ENCODE peak calls at places on chromosomes 7 and 10, in ten cellular contexts. S is transverse colon, P is heart left ventricle, X is H9, T is lower leg skin, R is Peyer's patch, D is A549, F is right lobe of liver, H is fibroblast of pulmonary artery, E is IMR-90. Y is an unnamed sample.

GRCh38 chr10:31819393-31819820 is 109.2 kb downstream of the ARHGAP12 start:
- DNase-seq in X (no peak), S (no peak), F (no peak), P (peak), D (no peak), R (no peak), T (peak), E (no peak), H (peak), Y (peak)

GRCh38 chr7:25966469-25966868 is 185.5 kb upstream of the NFE2L3 start:
- DNase-seq in F (no peak), E (no peak), R (no peak), D (no peak), T (no peak), X (no peak), H (no peak), P (no peak), S (no peak), Y (no peak)

GRCh38 chr10:51000976-51001375 is 73.3 kb upstream of the PRKG1 start:
- DNase-seq in D (no peak), T (no peak), H (peak), F (no peak), R (no peak), S (no peak), X (no peak), P (peak), E (peak), Y (no peak)

GRCh38 chr10:4867109-4867519 is 41.1 kb downstream of the AKR1E2 start:
- DNase-seq in T (no peak), S (no peak), R (no peak), F (no peak), E (no peak), D (no peak), H (no peak), P (no peak), X (no peak), Y (no peak)

GRCh38 chr7:16589895-16590294 is 55.7 kb downstream of the ANKMY2 start:
- DNase-seq in T (no peak), S (no peak), X (no peak), P (no peak), D (no peak), H (no peak), R (no peak), E (no peak), F (no peak), Y (no peak)

GRCh38 chr7:142646274-142646895 is 102.9 kb upstream of the PRSS1 start:
- DNase-seq in D (no peak), E (no peak), H (no peak), T (no peak), F (no peak), P (no peak), S (no peak), R (no peak), X (no peak), Y (no peak)

GRCh38 chr7:100801833-100802568 is 25.3 kb downstream of the EPHB4 start:
- DNase-seq in D (peak), X (peak), H (peak), S (peak), F (no peak), E (peak), P (peak), R (peak), T (peak), Y (peak)

GRCh38 chr7:1123721-1124120 is 35.8 kb downstream of the GPER1 start:
- DNase-seq in H (peak), F (peak), D (peak), P (peak), E (peak), R (peak), T (peak), S (peak), X (peak), Y (peak)

GRCh38 chr10:76082956-76083355 is 651.5 kb downstream of the LRMDA start:
- DNase-seq in E (peak), P (no peak), D (peak), F (no peak), X (peak), T (no peak), H (peak), S (peak), R (peak), Y (no peak)

GRCh38 chr7:44498230-44498954 is 7.9 kb upstream of the NUDCD3 start:
- DNase-seq in T (no peak), X (no peak), E (no peak), S (no peak), D (no peak), R (no peak), F (no peak), P (no peak), H (no peak), Y (no peak)

GRCh38 chr7:40077849-40078248 is 56.6 kb downstream of the MPLKIP start:
- DNase-seq in T (no peak), X (no peak), D (no peak), E (peak), H (peak), S (no peak), P (no peak), F (no peak), R (no peak), Y (no peak)

GRCh38 chr7:26958834-26959233 is 94.4 kb upstream of the SKAP2 start:
- DNase-seq in T (no peak), R (peak), D (peak), F (no peak), S (no peak), H (peak), E (peak), X (no peak), P (no peak), Y (no peak)

GRCh38 chr7:17109017-17109416 is 189.4 kb upstream of the AHR start:
- DNase-seq in P (no peak), H (peak), D (no peak), T (no peak), R (no peak), X (no peak), E (peak), S (no peak), F (no peak), Y (no peak)

GRCh38 chr7:1457059-1457948 is 2.0 kb downstream of the MICALL2 start:
- DNase-seq in S (no peak), F (no peak), E (no peak), P (no peak), T (no peak), R (no peak), D (no peak), H (no peak), X (no peak), Y (no peak)

GRCh38 chr10:46542567-46543323 is 13.7 kb downstream of the GPRIN2 start:
- DNase-seq in P (peak), R (peak), F (peak), E (no peak), S (peak), H (no peak), T (peak), X (no peak), D (no peak), Y (peak)

GRCh38 chr7:131524699-131525098 is 31.7 kb downstream of the PODXL start:
- DNase-seq in T (no peak), R (no peak), X (no peak), E (no peak), D (no peak), S (no peak), H (no peak), P (no peak), F (no peak), Y (no peak)

GRCh38 chr7:51027256-51028127 is 244.8 kb upstream of the GRB10 start:
- DNase-seq in P (no peak), X (no peak), H (no peak), D (no peak), R (no peak), T (peak), E (no peak), S (no peak), F (peak), Y (no peak)

GRCh38 chr10:120810298-120810697 is 40.9 kb upstream of the WDR11 start:
- DNase-seq in R (no peak), S (peak), E (no peak), X (no peak), D (no peak), T (no peak), H (no peak), P (no peak), F (no peak), Y (no peak)

GRCh38 chr7:107622937-107623336 is 37.7 kb upstream of the SLC26A4 start:
- DNase-seq in F (no peak), X (no peak), P (no peak), R (no peak), T (no peak), S (peak), D (no peak), H (no peak), E (no peak), Y (no peak)

GRCh38 chr7:135798104-135798503 is 49.5 kb upstream of the FAM180A start:
- DNase-seq in R (no peak), F (no peak), P (no peak), S (no peak), D (no peak), E (no peak), T (no peak), H (no peak), X (no peak), Y (no peak)

GRCh38 chr7:42096681-42097637 is 140.1 kb downstream of the GLI3 start:
- DNase-seq in F (no peak), X (no peak), E (peak), D (no peak), S (no peak), T (no peak), P (peak), H (peak), R (no peak), Y (peak)

GRCh38 chr10:107865691-107866090 is 701.2 kb upstream of the SORCS1 start:
- DNase-seq in P (no peak), S (no peak), H (no peak), D (no peak), X (no peak), F (no peak), R (no peak), T (no peak), E (no peak), Y (no peak)
- TF ChIP-seq CTCF in P (no peak), S (no peak), H (no peak), D (no peak), X (peak), F (no peak), R (no peak), T (no peak), E (no peak), Y (no peak)

GRCh38 chr10:79127151-79127961 is 58.6 kb downstream of the ZMIZ1 start:
- DNase-seq in P (peak), X (peak), E (peak), R (peak), D (peak), T (peak), S (peak), F (peak), H (peak), Y (no peak)
- TF ChIP-seq CTCF in P (no peak), X (no peak), E (no peak), R (no peak), D (peak), T (no peak), S (no peak), F (peak), H (no peak), Y (no peak)

GRCh38 chr7:6183006-6183405 is 89.4 kb downstream of the CYTH3 start:
- DNase-seq in F (no peak), X (no peak), R (no peak), D (no peak), H (no peak), P (no peak), E (no peak), S (no peak), T (peak), Y (no peak)

GRCh38 chr7:6181136-6181535 is 91.3 kb downstream of the CYTH3 start:
- DNase-seq in E (no peak), F (no peak), H (no peak), X (no peak), P (no peak), S (no peak), D (no peak), T (no peak), R (no peak), Y (no peak)

GRCh38 chr7:6188395-6188794 is 84.0 kb downstream of the CYTH3 start:
- DNase-seq in R (no peak), D (no peak), H (no peak), F (no peak), S (no peak), X (no peak), P (no peak), T (peak), E (no peak), Y (no peak)

DNA sequence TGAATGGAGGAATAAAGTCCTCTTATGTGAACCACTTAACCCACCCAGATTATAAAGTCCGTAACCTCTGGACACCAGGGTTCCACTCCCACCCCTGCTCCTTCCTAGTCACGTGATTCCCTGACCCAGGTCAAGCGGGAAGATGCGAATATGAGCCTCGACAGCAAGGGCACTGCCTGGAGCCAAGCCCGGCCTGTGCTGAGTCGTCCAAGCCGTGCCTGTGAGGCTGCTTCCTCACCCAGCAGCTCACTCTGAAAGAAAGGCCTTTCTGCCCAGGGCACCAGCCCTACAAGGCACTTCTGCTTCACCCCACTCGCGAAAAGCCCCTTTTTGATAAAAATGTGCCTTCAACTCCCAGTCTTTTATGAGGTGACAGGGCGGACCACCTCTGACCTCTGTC is 85.8 kb downstream of the CYTH3 start:
- DNase-seq in T (peak), S (no peak), F (no peak), H (no peak), P (no peak), X (no peak), E (peak), R (no peak), D (no peak), Y (no peak)
- TF ChIP-seq CTCF in T (no peak), S (no peak), F (no peak), H (no peak), P (no peak), X (no peak), E (no peak), R (no peak), D (no peak), Y (no peak)

GRCh38 chr10:35501923-35502322 is 103.2 kb upstream of the GJD4 start:
- DNase-seq in F (no peak), T (no peak), R (no peak), H (no peak), E (no peak), S (no peak), X (no peak), P (no peak), D (no peak), Y (no peak)
- TF ChIP-seq CTCF in F (no peak), T (no peak), R (no peak), H (peak), E (no peak), S (no peak), X (peak), P (no peak), D (peak), Y (no peak)

DNA sequence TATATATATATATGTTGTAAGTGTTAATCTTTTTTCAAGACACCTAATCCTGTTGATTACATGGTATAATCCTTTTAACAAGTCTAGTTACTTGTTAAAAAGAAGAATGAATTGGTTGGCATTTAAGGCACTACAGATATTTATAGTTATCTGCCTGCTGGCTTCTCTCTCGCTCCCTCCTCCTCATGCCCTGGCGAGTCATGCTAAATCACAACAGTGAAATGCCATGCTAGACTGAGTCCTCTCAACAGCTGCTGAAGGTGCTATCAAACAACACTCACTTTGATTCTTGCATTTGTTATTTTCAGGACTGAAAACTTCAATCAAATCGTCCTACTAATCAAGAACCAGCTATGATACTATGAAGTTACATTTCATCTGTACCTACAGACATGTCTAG is 15.4 kb downstream of the NRAP start:
- DNase-seq in F (no peak), T (no peak), H (no peak), P (peak), R (no peak), X (no peak), S (no peak), E (no peak), D (no peak), Y (no peak)
- TF ChIP-seq CTCF in F (no peak), T (no peak), H (no peak), P (no peak), R (no peak), X (no peak), S (no peak), E (no peak), D (no peak), Y (no peak)

DNA sequence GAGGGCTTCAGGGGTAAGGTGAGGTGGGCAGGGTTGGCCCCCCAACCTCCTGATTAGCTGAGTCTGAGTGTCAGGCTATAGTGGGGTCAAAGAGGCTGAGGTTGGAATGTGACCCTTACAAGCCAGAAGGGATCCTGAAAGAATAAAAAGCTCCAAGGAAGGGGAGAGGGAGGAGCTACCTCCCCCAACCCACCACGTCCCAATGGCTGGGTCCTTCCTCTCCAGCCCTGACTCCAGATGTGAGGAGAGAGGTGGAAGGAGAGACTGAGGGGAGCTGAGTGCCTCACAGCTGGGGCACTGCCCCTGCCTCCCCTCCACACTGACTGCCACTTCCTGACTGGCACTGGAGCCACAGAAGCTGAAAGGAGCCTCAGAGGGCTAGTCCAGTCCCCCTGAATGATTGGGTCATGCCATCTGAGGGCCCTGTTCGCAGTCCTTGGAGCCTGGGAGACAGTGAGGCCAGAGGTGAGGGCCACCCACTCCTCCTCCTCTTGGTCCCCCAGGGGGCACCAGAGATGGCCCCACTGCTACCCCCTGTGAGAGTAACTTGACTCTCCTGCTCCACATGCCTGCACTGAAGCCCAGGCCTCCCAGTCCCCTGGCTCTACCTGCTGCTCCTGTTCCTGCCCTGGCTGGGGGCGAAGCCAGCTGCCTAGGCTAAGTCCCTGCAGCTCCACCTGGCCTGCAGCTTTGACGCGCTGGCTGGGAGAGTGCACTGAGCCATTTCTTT is 20.5 kb downstream of the IMPDH1 start:
- DNase-seq in P (no peak), T (no peak), D (no peak), F (no peak), R (no peak), X (peak), E (no peak), H (no peak), S (no peak), Y (no peak)
- TF ChIP-seq CTCF in P (no peak), T (no peak), D (no peak), F (no peak), R (no peak), X (peak), E (no peak), H (no peak), S (no peak), Y (no peak)

GRCh38 chr7:95478139-95479037 is 7.4 kb upstream of the ASB4 start:
- DNase-seq in X (peak), F (no peak), E (peak), H (peak), T (no peak), D (peak), R (peak), S (peak), P (no peak), Y (no peak)
- TF ChIP-seq CTCF in X (peak), F (peak), E (peak), H (peak), T (no peak), D (peak), R (no peak), S (peak), P (peak), Y (no peak)

GRCh38 chr7:9083837-9084236 is 650.4 kb downstream of the NXPH1 start:
- DNase-seq in H (no peak), S (no peak), R (no peak), X (peak), P (no peak), D (no peak), E (no peak), F (no peak), T (no peak), Y (no peak)
- TF ChIP-seq CTCF in H (no peak), S (no peak), R (no peak), X (peak), P (no peak), D (no peak), E (no peak), F (no peak), T (no peak), Y (no peak)

GRCh38 chr7:78368781-78369180 is 570.2 kb downstream of the PHTF2 start:
- DNase-seq in X (no peak), R (no peak), H (no peak), E (no peak), F (no peak), D (no peak), T (no peak), S (no peak), P (no peak), Y (no peak)

GRCh38 chr7:78359836-78360235 is 561.3 kb downstream of the PHTF2 start:
- DNase-seq in E (no peak), S (no peak), P (no peak), X (no peak), R (no peak), F (no peak), D (no peak), T (no peak), H (no peak), Y (no peak)

GRCh38 chr7:78367280-78367773 is 568.8 kb downstream of the PHTF2 start:
- DNase-seq in P (no peak), X (no peak), R (no peak), E (no peak), S (no peak), F (no peak), T (no peak), D (no peak), H (no peak), Y (no peak)

DNA sequence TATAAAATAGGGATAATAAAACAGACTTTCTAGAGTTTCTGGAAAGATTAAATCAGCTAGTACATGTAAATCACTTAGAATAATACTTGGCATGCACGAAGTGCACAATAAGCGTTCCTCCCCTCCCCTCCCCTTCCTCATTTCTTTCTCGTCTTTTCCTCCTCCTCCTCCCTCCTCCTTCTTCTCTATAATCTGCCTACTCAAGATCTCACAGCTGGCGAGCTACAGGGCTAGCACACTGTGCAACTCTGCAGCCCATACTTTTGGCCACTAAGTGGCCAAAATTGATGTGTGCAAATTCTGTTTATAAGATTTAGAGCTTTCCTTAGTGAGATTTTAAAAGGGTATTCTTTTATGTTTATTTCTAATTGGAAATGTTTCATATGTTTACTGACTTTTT is 565.3 kb downstream of the PHTF2 start:
- DNase-seq in X (no peak), S (no peak), D (no peak), E (no peak), T (no peak), H (no peak), F (no peak), R (no peak), P (no peak), Y (no peak)
- TF ChIP-seq CTCF in X (no peak), S (no peak), D (no peak), E (no peak), T (no peak), H (no peak), F (no peak), R (no peak), P (no peak), Y (no peak)

Y was measured in glutamatergic neuron.